ENCODE peak calls at places on chromosome 2, in nine cellular contexts. C, P, Q, F, G, A, J, B and L are unnamed samples.

GRCh38 chr2:71614976-71615768 is 161.8 kb downstream of the DYSF start:
- DNase-seq in C (peak; percentile 81), P (peak; percentile 96), Q (no peak), F (peak; percentile 38), G (peak; percentile 8), A (no peak), J (peak; percentile 25), B (peak; percentile 94), L (peak; percentile 81)

GRCh38 chr2:39377226-39377939 is 59.7 kb downstream of the MAP4K3 start:
- DNase-seq in C (no peak), P (peak; percentile 16), Q (no peak), F (no peak), G (no peak), A (no peak), J (no peak), B (no peak), L (no peak)

GRCh38 chr2:38095996-38096861 is 20.3 kb upstream of the CYP1B1 start:
- DNase-seq in C (peak; percentile 83), P (no peak), Q (no peak), F (no peak), G (peak; percentile 58), A (peak; percentile 69), J (no peak), B (no peak), L (no peak)

GRCh38 chr2:14634885-14635871 is 2.7 kb downstream of the LRATD1 start:
- DNase-seq in C (peak; percentile 45), P (peak; percentile 29), Q (peak; percentile 49), F (peak; percentile 82), G (peak; percentile 16), A (peak; percentile 81), J (no peak), B (peak; percentile 80), L (no peak)

GRCh38 chr2:202574541-202574940 is 60.2 kb upstream of the FAM117B start:
- DNase-seq in C (peak; percentile 52), P (no peak), Q (no peak), F (no peak), G (peak; percentile 10), A (no peak), J (no peak), B (no peak), L (no peak)

GRCh38 chr2:166314022-166314759 is 61.6 kb downstream of the SCN9A start:
- DNase-seq in C (peak; percentile 77), P (peak; percentile 38), Q (no peak), F (no peak), G (peak; percentile 94), A (no peak), J (no peak), B (no peak), L (no peak)

GRCh38 chr2:109510136-109511028 is 103.4 kb downstream of the SEPTIN10 start:
- DNase-seq in C (peak; percentile 80), P (peak; percentile 82), Q (peak; percentile 79), F (peak; percentile 88), G (peak; percentile 71), A (peak; percentile 83), J (peak; percentile 74), B (peak; percentile 88), L (no peak)

GRCh38 chr2:18788590-18788989 is 199.2 kb upstream of the NT5C1B start:
- DNase-seq in C (peak; percentile 37), P (peak; percentile 89), Q (no peak), F (no peak), G (peak; percentile 14), A (no peak), J (no peak), B (no peak), L (no peak)

GRCh38 chr2:139836769-139837168 is 1056.6 kb upstream of the NXPH2 start:
- DNase-seq in C (no peak), P (no peak), Q (no peak), F (no peak), G (no peak), A (no peak), J (no peak), B (no peak), L (no peak)

GRCh38 chr2:43149482-43150107 is 76.8 kb downstream of the ZFP36L2 start:
- DNase-seq in C (no peak), P (no peak), Q (no peak), F (no peak), G (no peak), A (no peak), J (no peak), B (no peak), L (no peak)

GRCh38 chr2:43228782-43229659 is 2.6 kb upstream of the ZFP36L2 start:
- DNase-seq in C (peak; percentile 32), P (peak; percentile 23), Q (no peak), F (no peak), G (no peak), A (no peak), J (no peak), B (no peak), L (no peak)

DNA sequence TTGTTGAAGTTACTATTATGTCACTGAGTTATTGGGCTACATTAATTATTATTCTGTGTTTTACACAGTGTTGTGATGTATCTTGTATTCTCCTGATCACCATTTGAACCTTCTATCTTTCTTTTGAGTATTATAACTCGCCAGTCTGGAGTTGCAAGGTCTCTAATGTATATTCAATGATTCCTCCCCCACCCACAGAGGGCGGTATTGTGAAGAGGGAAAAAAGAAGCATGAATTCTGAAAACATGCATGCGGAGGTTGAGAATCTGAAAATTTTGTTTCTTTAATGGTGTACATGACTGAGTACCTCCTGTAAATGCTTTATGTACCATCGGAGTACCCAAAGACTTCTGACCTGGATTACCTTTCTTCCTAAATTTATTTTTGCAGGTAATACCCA is 266.6 kb downstream of the NR4A2 start:
- DNase-seq in C (no peak), P (no peak), Q (no peak), F (no peak), G (no peak), A (peak; percentile 57), J (no peak), B (no peak), L (no peak)
- TF ChIP-seq CTCF in C (no peak), P (no peak), Q (peak; percentile 43), F (peak; percentile 25), G (no peak), A (peak; percentile 67), J (no peak), B (no peak), L (no peak)

GRCh38 chr2:46340740-46341420 is 43.7 kb downstream of the EPAS1 start:
- DNase-seq in C (no peak), P (no peak), Q (no peak), F (no peak), G (no peak), A (no peak), J (no peak), B (no peak), L (no peak)

GRCh38 chr2:46338674-46339073 is 41.5 kb downstream of the EPAS1 start:
- DNase-seq in C (no peak), P (no peak), Q (no peak), F (no peak), G (no peak), A (no peak), J (no peak), B (no peak), L (no peak)

GRCh38 chr2:46337208-46337994 is 40.2 kb downstream of the EPAS1 start:
- DNase-seq in C (peak; percentile 44), P (no peak), Q (no peak), F (no peak), G (no peak), A (no peak), J (no peak), B (no peak), L (no peak)

GRCh38 chr2:46339200-46339599 is 42.0 kb downstream of the EPAS1 start:
- DNase-seq in C (no peak), P (no peak), Q (no peak), F (no peak), G (no peak), A (no peak), J (no peak), B (no peak), L (no peak)

DNA sequence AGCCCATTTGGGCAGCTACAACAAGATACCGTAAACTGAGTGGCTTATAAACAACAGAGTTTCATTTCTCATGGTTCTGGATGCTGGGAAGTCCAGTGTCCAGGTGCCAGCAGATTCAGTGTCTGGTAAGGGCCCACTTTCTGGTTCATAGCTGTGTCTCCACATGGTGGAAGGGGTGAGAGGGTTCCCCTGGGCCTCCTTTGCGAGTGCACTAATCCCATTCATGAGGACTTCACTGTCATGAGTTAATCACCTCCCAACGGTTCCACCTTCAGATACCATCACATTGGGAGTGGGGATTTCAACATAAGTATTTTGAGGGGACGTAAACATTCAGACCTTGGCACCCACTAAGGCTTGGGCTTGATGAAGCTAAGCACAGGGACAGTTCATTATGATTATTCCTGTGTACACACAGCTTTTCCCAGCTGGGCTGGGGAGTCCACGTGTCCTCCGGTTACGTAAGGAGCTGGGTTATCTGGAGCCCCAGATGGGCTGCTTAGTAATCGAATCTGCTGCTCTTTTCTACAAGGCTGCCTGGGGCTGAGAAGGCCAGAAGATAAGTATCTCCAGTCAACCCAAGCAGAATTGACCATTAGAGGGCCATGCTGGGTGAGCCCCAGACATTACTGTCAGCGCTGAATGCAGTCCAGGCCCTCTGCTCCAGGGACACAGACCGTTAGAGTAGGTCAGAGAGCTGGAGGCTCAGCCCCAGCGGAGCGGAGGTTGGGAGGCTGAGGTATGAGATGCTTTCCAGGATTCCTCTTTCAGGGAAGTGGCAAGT is 42.7 kb downstream of the EPAS1 start:
- DNase-seq in C (peak; percentile 78), P (peak; percentile 34), Q (no peak), F (no peak), G (peak; percentile 73), A (no peak), J (no peak), B (no peak), L (no peak)
- TF ChIP-seq CTCF in C (peak; percentile 12), P (peak; percentile 6), Q (no peak), F (no peak), G (no peak), A (no peak), J (no peak), B (no peak), L (no peak)

DNA sequence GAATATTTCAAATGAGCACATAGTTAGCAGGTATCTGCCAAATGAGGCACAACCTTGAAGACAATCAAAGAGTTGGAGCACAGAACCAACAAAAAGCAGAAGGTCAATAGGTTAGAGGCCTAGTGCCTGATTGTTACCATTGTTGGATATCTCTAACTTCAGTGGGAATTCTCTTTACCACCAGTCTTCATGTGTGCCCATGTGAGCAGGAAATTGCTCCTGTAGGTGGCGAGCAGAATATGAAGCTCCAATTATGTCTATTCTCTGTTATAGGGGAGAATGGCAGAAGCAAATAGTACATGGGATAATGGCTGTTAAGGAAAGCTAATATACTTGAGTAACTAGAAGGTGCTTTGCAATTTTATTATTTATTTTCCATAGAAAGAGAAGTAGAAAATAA is 14.9 kb upstream of the ZNF385B start:
- DNase-seq in C (no peak), P (no peak), Q (no peak), F (no peak), G (no peak), A (no peak), J (no peak), B (no peak), L (no peak)
- TF ChIP-seq CTCF in C (no peak), P (no peak), Q (no peak), F (no peak), G (no peak), A (peak; percentile 23), J (no peak), B (no peak), L (peak; percentile 34)

DNA sequence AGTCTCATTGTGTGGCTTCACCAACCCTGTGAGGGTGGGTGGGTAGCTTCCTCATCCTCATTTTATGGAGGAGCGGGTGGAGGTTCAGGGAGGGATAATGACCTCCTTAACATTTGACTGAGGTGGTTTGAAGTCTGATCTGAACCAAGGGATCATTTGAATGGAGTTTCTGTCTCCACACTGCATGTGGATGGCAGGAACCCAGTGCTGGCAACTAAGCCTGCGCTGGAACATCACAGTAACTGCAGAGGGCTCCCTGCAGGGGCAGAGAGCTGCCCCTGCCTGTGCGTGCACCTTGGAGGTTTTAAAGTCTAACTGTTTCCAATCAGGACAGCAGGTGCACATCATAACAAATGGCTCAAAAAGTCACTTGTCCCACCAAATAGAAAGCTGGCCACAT is 3.3 kb downstream of the AGAP1 start:
- DNase-seq in C (no peak), P (no peak), Q (no peak), F (no peak), G (no peak), A (no peak), J (no peak), B (no peak), L (no peak)
- TF ChIP-seq CTCF in C (no peak), P (no peak), Q (no peak), F (no peak), G (no peak), A (no peak), J (no peak), B (no peak), L (no peak)